ENCODE peak calls at places on chromosomes 13 and 19, in nine cellular contexts. B is sigmoid colon, K is fibroblast of lung, Z is bronchial epithelial cell, F is colonic mucosa, P is mucosa of descending colon, M is neural crest cell, X is hepatocyte, I is WERI-Rb-1. H is an unnamed sample.

GRCh38 chr19:1767464-1767933 is 14.2 kb downstream of the ONECUT3 start:
- DNase-seq in B (no peak), K (no peak), Z (no peak), F (peak; percentile 47), P (peak; percentile 61), M (peak; percentile 78), X (peak; percentile 53), I (peak; percentile 55), H (peak; percentile 69)

GRCh38 chr19:39098365-39099269 is 14.4 kb downstream of the ACP7 start:
- DNase-seq in B (no peak), K (no peak), Z (no peak), F (no peak), P (no peak), M (no peak), X (no peak), I (no peak), H (no peak)

GRCh38 chr19:17296278-17296677 is 6.9 kb downstream of the ABHD8 start:
- DNase-seq in B (no peak), K (no peak), Z (peak; percentile 65), F (no peak), P (no peak), M (no peak), X (no peak), I (no peak), H (no peak)

GRCh38 chr13:39682788-39683187 is 27.3 kb downstream of the COG6 start:
- DNase-seq in B (no peak), K (no peak), Z (no peak), F (no peak), P (no peak), M (no peak), X (no peak), I (no peak), H (no peak)

GRCh38 chr19:18090545-18091216 is 3.9 kb upstream of the IL12RB1 start:
- DNase-seq in B (no peak), K (no peak), Z (no peak), F (no peak), P (no peak), M (no peak), X (no peak), I (no peak), H (peak; percentile 22)

GRCh38 chr19:2051771-2052704 is 994 bp upstream of the MKNK2 start:
- DNase-seq in B (peak; percentile 92), K (peak; percentile 67), Z (peak; percentile 40), F (peak; percentile 78), P (peak; percentile 73), M (no peak), X (peak; percentile 22), I (no peak), H (no peak)

GRCh38 chr19:1747285-1748114 is 5.8 kb upstream of the ONECUT3 start:
- DNase-seq in B (no peak), K (peak; percentile 55), Z (peak; percentile 96), F (peak; percentile 21), P (no peak), M (no peak), X (peak; percentile 81), I (no peak), H (no peak)

GRCh38 chr13:23695711-23696512 is 125.7 kb downstream of the TNFRSF19 start:
- DNase-seq in B (no peak), K (no peak), Z (no peak), F (peak; percentile 34), P (peak; percentile 54), M (no peak), X (no peak), I (peak; percentile 65), H (peak; percentile 47)

GRCh38 chr13:64505511-64505910 is 2724.6 kb downstream of the PCDH9 start:
- DNase-seq in B (no peak), K (peak; percentile 58), Z (peak; percentile 75), F (no peak), P (no peak), M (no peak), X (no peak), I (no peak), H (no peak)

DNA sequence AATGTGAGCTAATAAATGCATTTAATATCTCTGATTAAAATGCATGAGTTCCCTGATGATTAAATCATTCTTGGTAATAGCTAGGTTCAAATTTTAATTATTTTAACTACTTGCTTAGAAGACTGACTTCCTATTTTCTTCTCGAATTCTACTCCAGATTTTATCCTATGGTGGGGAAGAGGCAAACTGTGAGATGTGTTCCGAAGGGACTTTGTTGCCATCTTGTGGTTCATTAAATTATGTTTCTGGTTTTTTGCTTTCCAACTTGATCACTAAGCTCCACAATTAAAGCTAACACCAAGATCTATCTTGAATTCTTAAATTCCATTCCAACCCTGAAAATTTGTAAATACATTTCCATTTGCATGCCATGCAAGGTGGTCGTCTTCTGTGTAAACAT is 538.4 kb upstream of the PCDH20 start:
- DNase-seq in B (no peak), K (peak; percentile 61), Z (peak; percentile 34), F (no peak), P (no peak), M (no peak), X (peak; percentile 19), I (no peak), H (no peak)
- TF ChIP-seq CTCF in B (peak; percentile 18), K (no peak), Z (peak; percentile 21), F (no peak), P (no peak), M (peak; percentile 68), X (peak; percentile 58), I (no peak), H (no peak)

GRCh38 chr13:21672811-21673591 is 2.1 kb downstream of the FGF9 start:
- DNase-seq in B (no peak), K (no peak), Z (no peak), F (peak; percentile 31), P (peak; percentile 43), M (no peak), X (no peak), I (no peak), H (no peak)

GRCh38 chr13:21668665-21669599 is 1.9 kb upstream of the FGF9 start:
- DNase-seq in B (peak; percentile 73), K (peak; percentile 50), Z (no peak), F (peak; percentile 51), P (peak; percentile 55), M (peak; percentile 37), X (peak; percentile 60), I (no peak), H (peak; percentile 45)

GRCh38 chr13:21670006-21670882 is 629 bp upstream of the FGF9 start:
- DNase-seq in B (peak; percentile 74), K (peak; percentile 61), Z (no peak), F (peak; percentile 78), P (peak; percentile 80), M (peak; percentile 67), X (peak; percentile 83), I (peak; percentile 40), H (peak; percentile 48)

GRCh38 chr13:21671793-21672680 is 1.2 kb downstream of the FGF9 start:
- DNase-seq in B (no peak), K (no peak), Z (no peak), F (no peak), P (peak; percentile 37), M (no peak), X (no peak), I (no peak), H (no peak)

DNA sequence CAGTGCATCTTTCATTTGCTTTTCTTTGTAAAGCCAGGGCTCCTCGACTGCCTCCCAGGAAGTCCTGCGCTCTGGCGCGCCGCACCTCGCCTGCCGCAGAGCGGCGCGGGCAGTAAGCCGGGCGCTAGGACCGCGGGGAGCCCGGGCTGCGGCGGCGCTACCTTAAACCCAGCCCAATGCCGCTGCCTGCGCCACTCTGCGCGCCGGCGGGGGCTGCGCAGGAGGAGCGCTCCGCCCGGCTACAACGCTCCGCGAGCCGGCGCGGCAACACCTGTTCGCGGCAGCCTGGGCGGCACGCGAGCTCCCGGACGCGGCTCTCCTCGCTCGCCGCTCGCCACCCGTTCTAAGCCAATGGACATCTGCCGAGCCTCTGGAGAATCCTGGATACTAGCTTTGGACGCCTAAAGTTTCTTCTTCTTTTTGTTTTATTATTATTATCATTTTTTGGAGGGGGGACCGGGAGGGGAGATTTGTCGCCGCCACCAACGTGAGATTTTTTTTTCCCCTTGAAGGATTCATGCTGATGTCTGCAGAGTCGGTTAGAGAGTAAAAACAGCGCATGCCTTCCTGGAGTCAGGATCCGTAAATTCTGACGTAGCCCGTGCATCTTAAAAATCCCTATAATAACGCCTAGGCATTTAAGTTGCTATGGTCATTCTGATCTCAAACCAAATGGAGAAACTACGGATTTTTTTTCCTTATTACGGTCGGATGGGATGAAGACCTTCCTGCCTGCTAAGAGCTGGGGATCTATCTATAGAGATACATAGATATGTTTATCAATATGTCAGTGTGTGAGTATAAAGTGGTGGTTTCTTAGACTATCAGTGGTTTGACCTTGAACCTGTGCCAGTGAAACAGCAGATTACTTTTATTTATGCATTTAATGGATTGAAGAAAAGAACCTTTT is at the start of gene FGF9:
- DNase-seq in B (peak; percentile 76), K (peak; percentile 78), Z (peak; percentile 68), F (peak; percentile 85), P (peak; percentile 90), M (peak; percentile 62), X (peak; percentile 92), I (peak; percentile 71), H (peak; percentile 78)
- TF ChIP-seq CTCF in B (no peak), K (no peak), Z (peak; percentile 28), F (no peak), P (no peak), M (no peak), X (no peak), I (peak; percentile 18), H (no peak)

DNA sequence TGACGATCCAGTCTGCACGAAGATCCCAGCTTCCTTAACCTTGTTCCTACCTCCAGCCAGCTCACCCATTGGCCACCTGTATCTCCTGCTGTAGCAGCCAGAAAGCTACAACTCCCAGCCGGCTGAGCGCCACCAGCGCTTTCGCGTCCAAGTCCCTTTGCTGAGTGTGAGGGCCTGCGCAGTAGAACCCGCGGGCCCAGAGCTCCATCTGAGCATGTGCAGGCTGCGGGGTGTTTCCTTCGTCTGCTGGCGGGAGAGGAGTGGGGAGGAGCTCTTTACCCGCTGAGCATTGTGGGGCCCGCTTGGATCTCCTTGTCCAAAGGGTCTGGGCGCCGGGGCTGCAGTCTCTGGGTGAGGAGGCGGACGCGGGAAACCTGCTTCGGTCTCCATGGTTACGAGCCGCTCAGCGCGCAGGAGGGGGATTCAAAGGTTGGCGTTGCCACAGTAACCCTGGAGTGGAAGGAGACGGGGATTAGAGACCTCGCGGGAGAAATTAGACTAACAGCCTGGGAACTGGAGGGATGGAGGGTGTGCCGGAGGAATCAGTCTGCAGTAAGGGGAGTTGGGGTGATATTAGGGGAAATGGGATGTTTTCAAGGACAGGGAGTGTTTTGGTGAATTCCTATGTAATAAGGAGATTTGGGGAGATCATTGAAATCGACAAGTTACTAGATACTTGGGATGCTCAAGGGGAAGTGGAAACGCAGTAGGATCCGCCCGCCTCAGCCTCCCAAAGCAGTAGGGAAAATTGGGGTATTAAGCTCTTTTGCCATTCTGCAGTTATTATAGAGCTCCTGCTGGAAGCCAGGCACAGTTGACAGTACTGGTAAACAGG is 33.5 kb downstream of the ZSWIM9 start:
- DNase-seq in B (peak; percentile 96), K (peak; percentile 91), Z (peak; percentile 97), F (peak; percentile 97), P (peak; percentile 93), M (peak; percentile 93), X (peak; percentile 97), I (peak; percentile 99), H (peak; percentile 82)
- TF ChIP-seq CTCF in B (no peak), K (no peak), Z (no peak), F (no peak), P (no peak), M (no peak), X (no peak), I (no peak), H (no peak)

DNA sequence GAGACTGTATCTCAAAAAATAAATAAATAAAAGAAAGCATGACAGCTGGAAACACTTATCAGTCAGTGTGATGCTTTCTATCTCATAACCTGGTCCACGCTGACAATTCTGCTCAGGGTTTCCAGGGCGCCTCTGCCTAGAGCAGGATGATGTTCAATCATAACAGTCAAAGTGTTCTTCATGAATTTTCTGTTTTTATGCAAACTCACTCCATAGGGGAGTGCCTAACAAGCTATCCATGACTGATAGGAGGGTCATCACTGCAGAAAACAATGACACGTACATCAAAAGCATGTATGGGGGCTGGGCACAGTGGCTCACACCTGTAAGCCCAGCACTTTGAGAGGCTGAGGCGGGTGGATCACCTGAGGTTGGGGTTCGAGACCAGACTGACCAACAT is 41.4 kb upstream of the ZNF83 start:
- DNase-seq in B (no peak), K (no peak), Z (no peak), F (no peak), P (no peak), M (no peak), X (no peak), I (no peak), H (no peak)
- TF ChIP-seq CTCF in B (no peak), K (no peak), Z (no peak), F (no peak), P (no peak), M (no peak), X (no peak), I (no peak), H (no peak)

H was measured in natural killer cell.